ENCODE peak calls at places on chromosomes 5 and 9, in eight cellular contexts. D is stimulated activated CD8-positive, alpha-beta memory T cell treated with anti-CD3 and anti-CD28 coated beads, Interleukin-15, amount 100 ng/mL, for 48 hours; M is GDM1; S is NCI-H1417; G is cardiac muscle cell; R is sigmoid colon; F is NCI-H2081; V is stimulated activated CD4-positive, alpha-beta T cell treated with anti-CD3 and anti-CD28 coated beads, TNF-alpha, amount 100 ng/mL, for 4 hours. O is an unnamed sample.

GRCh38 chr9:1208185-1208584 is 158.0 kb downstream of the DMRT2 start:
- DNase-seq in D (no peak), M (no peak), S (no peak), G (no peak), R (no peak), F (no peak), V (no peak), O (no peak)

GRCh38 chr5:169742773-169743296 is 105.8 kb downstream of the DOCK2 start:
- DNase-seq in D (no peak), M (no peak), S (no peak), G (peak), R (no peak), F (no peak), V (no peak), O (no peak)

GRCh38 chr9:115393976-115394775 is 276.2 kb upstream of the TNC start:
- DNase-seq in D (no peak), M (no peak), S (no peak), G (no peak), R (no peak), F (no peak), V (no peak), O (no peak)

GRCh38 chr5:77087484-77088291 is 603 bp upstream of the ZBED3 start:
- DNase-seq in D (no peak), M (no peak), S (no peak), G (peak), R (no peak), F (no peak), V (no peak), O (no peak)

GRCh38 chr5:37665889-37666288 is 174.0 kb downstream of the GDNF start:
- DNase-seq in D (no peak), M (no peak), S (no peak), G (peak), R (peak), F (peak), V (no peak), O (no peak)

GRCh38 chr9:137025120-137025966 is 2.7 kb downstream of the ABCA2 start:
- DNase-seq in D (no peak), M (no peak), S (peak), G (no peak), R (peak), F (peak), V (no peak), O (no peak)

GRCh38 chr5:33440482-33441240 is at the start of gene TARS1:
- DNase-seq in D (peak), M (peak), S (peak), G (peak), R (peak), F (peak), V (peak), O (peak)

GRCh38 chr9:137277329-137278041 is at the start of gene TOR4A:
- DNase-seq in D (no peak), M (peak), S (no peak), G (peak), R (peak), F (no peak), V (no peak), O (peak)

GRCh38 chr9:138022756-138023393 is 145.3 kb downstream of the CACNA1B start:
- DNase-seq in D (no peak), M (no peak), S (no peak), G (no peak), R (peak), F (no peak), V (no peak), O (peak)

GRCh38 chr9:13979941-13980318 is 334.0 kb downstream of the NFIB start:
- DNase-seq in D (no peak), M (no peak), S (no peak), G (no peak), R (no peak), F (no peak), V (no peak), O (no peak)